ENCODE peak calls at places on chromosomes 4 and X, in eight cellular contexts. X is activated T-helper 1 cell treated with anti-CD3 and anti-CD28 coated beads, Interleukin-2, amount 50 U/mL, for 16 hours; W is CD8-positive, alpha-beta memory T cell; C is stimulated activated CD4-positive, alpha-beta T cell treated with anti-CD3 and anti-CD28 coated beads, Interleukin-4, amount 100 ng/mL, for 4 hours; D is NCI-H1694 treated with DMSO at 0.1 percent for 48 hours; B is sciatic nerve; G is C1 segment of cervical spinal cord; P is cardiac muscle cell. H is an unnamed sample.

GRCh38 chr4:119172223-119172622 is 36.6 kb downstream of the MYOZ2 start:
- DNase-seq in C (no peak), X (no peak), D (no peak), W (no peak), B (no peak), P (no peak), G (no peak), H (no peak)

GRCh38 chr4:13992975-13993495 is 365.5 kb upstream of the BOD1L1 start:
- DNase-seq in D (no peak), P (peak), W (no peak), C (no peak), B (no peak), G (no peak), X (no peak), H (no peak)

GRCh38 chr4:184591070-184591677 is 58.1 kb downstream of the CASP3 start:
- DNase-seq in B (no peak), X (no peak), C (no peak), D (no peak), W (no peak), G (no peak), P (no peak), H (no peak)

GRCh38 chr4:177413656-177414055 is 28.6 kb downstream of the AGA start:
- DNase-seq in D (no peak), X (no peak), B (no peak), P (no peak), C (no peak), G (no peak), W (no peak), H (no peak)

GRCh38 chrX:66601522-66601921 is 37.4 kb downstream of the EDA2R start:
- DNase-seq in B (no peak), D (no peak), C (no peak), W (no peak), P (no peak), G (no peak), X (no peak), H (no peak)

GRCh38 chr4:165537028-165537648 is 158.3 kb downstream of the CPE start:
- DNase-seq in D (peak), P (peak), W (peak), C (no peak), G (no peak), X (no peak), B (no peak), H (peak)

GRCh38 chr4:164536829-164537228 is 217.1 kb upstream of the SMIM31 start:
- DNase-seq in B (no peak), X (no peak), D (no peak), W (no peak), G (no peak), C (no peak), P (no peak), H (no peak)

GRCh38 chr4:84894621-84895020 is 71.9 kb downstream of the WDFY3 start:
- DNase-seq in C (no peak), G (no peak), W (no peak), B (no peak), D (no peak), X (no peak), P (no peak), H (no peak)

GRCh38 chr4:14334166-14334565 is 668.1 kb upstream of the CPEB2 start:
- DNase-seq in C (no peak), D (no peak), W (no peak), X (no peak), P (no peak), B (no peak), G (no peak), H (no peak)

GRCh38 chr4:85725727-85726170 is 250.8 kb downstream of the ARHGAP24 start:
- DNase-seq in G (no peak), D (no peak), X (no peak), P (peak), W (no peak), B (no peak), C (no peak), H (no peak)

GRCh38 chr4:102778720-102779119 is 18.0 kb upstream of the MANBA start:
- DNase-seq in P (no peak), X (no peak), C (no peak), D (no peak), B (no peak), W (no peak), G (no peak), H (no peak)

GRCh38 chr4:2500547-2500946 is 31.6 kb downstream of the RNF4 start:
- DNase-seq in D (no peak), W (no peak), G (no peak), C (no peak), P (no peak), X (no peak), B (no peak), H (no peak)

GRCh38 chr4:20195071-20195885 is 56.4 kb upstream of the SLIT2 start:
- DNase-seq in W (no peak), D (no peak), P (peak), B (no peak), X (no peak), G (no peak), C (no peak), H (no peak)

GRCh38 chr4:153808175-153808574 is 19.3 kb upstream of the SFRP2 start:
- DNase-seq in G (no peak), P (no peak), W (no peak), X (no peak), B (no peak), D (no peak), C (no peak), H (no peak)

H was measured in G401.